ENCODE peak calls at places on chromosomes 6 and 20, in seven cellular contexts. K is lower lobe of right lung, R is choroid plexus epithelial cell, X is right atrium auricular region, W is IMR-90, M is fibroblast of lung, Q is A549. L is an unnamed sample.

GRCh38 chr6:163554663-163555062 is 140.1 kb downstream of the QKI start:
- DNase-seq in M (peak), K (peak), X (peak), W (peak), Q (peak), R (peak), L (peak)

GRCh38 chr6:56693246-56693607 is 50.5 kb upstream of the DST start:
- DNase-seq in M (peak), R (peak), X (peak), K (peak), W (peak), Q (no peak), L (peak)

GRCh38 chr6:45728674-45729073 is 287.0 kb downstream of the CLIC5 start:
- DNase-seq in M (peak), K (no peak), X (no peak), Q (no peak), W (peak), R (peak), L (no peak)

GRCh38 chr20:41386502-41387427 is 20.1 kb upstream of the EMILIN3 start:
- DNase-seq in W (peak), M (no peak), Q (no peak), R (no peak), K (peak), X (no peak), L (no peak)

GRCh38 chr6:107636486-107636885 is 146.6 kb downstream of the SOBP start:
- DNase-seq in M (no peak), R (no peak), W (no peak), X (no peak), K (no peak), Q (no peak), L (no peak)

GRCh38 chr6:53794073-53794719 is 609 bp upstream of the LRRC1 start:
- DNase-seq in W (peak), Q (peak), M (peak), R (peak), X (no peak), K (peak), L (peak)

GRCh38 chr20:62405108-62405980 is 1.7 kb downstream of the CABLES2 start:
- DNase-seq in R (peak), X (peak), Q (peak), K (no peak), M (peak), W (peak), L (peak)

GRCh38 chr20:23826541-23827018 is at the start of gene CST2:
- DNase-seq in R (peak), W (no peak), M (no peak), Q (no peak), X (no peak), K (no peak), L (no peak)

GRCh38 chr6:126773122-126773805 is 345.2 kb upstream of the RSPO3 start:
- DNase-seq in W (no peak), M (peak), X (no peak), K (no peak), Q (no peak), R (peak), L (no peak)

GRCh38 chr6:4008324-4009047 is 70.5 kb downstream of the FAM217A start:
- DNase-seq in R (peak), M (peak), K (no peak), Q (peak), W (peak), X (no peak), L (no peak)

GRCh38 chr20:50089787-50090177 is 23.2 kb downstream of the UBE2V1 start:
- DNase-seq in M (no peak), W (no peak), K (no peak), Q (no peak), X (no peak), R (no peak), L (no peak)

GRCh38 chr6:21931641-21932335 is 338.2 kb downstream of the SOX4 start:
- DNase-seq in Q (no peak), M (peak), K (no peak), W (peak), X (no peak), R (peak), L (no peak)

GRCh38 chr6:136547336-136547735 is 2.9 kb downstream of the MAP7 start:
- DNase-seq in Q (peak), R (peak), X (no peak), K (no peak), W (peak), M (peak), L (no peak)

DNA sequence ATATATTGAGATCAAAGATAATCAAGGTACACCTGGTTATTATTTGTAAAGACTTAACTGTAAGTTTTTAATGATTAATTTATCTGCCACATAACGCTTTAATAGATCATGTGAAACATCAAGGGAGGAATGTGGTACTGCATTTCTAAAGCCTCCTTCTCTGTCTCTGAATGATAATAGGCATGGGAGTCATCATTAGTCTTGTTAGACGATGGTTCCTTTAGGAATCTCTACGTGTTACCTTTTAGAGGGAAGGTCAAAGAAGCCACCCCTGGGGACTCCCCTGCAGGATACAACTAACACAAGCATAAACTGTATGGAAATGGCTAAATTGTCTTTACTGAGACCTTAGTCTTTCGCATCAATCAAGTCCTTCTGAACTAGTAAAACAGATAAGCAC is 173.6 kb upstream of the MCHR2 start:
- DNase-seq in R (no peak), W (no peak), X (no peak), Q (no peak), K (no peak), M (peak), L (no peak)
- H3K4me3 ChIP-seq in R (no peak), W (no peak), X (no peak), Q (no peak), K (no peak), M (no peak), L (no peak)

GRCh38 chr6:2854394-2854982 is 12.8 kb upstream of the SERPINB1 start:
- DNase-seq in X (no peak), K (no peak), W (peak), R (peak), M (no peak), Q (no peak), L (peak)

GRCh38 chr6:2852921-2853322 is 11.3 kb upstream of the SERPINB1 start:
- DNase-seq in M (no peak), Q (no peak), X (no peak), R (no peak), W (no peak), K (no peak), L (no peak)

GRCh38 chr6:2853766-2854393 is 12.2 kb upstream of the SERPINB1 start:
- DNase-seq in K (no peak), X (peak), W (peak), M (peak), Q (no peak), R (peak), L (peak)

GRCh38 chr6:2857185-2857579 is 15.5 kb upstream of the SERPINB1 start:
- DNase-seq in R (no peak), M (no peak), W (no peak), X (no peak), Q (no peak), K (no peak), L (no peak)

DNA sequence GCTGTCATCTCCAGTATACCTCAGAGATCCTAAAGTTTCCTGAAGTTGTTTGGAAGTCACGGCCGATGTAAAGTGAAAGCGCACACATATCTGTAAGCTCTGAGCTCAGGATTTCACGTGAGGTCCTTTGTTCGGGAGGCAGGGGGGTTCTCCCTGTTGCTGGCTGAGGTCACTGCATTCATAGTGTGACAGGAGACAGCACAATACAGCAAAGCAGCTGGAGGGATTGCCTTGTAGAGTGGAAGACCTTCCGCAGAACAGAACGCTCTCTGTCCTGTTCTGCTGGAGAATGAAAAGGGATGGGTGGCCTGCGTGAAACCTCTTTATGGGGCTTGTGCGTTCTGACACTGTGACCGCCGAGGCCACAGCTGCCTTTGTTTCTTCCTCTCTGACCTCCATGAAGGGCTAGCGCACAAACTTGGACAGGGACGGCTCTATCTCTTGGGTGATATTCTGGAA is 13.4 kb upstream of the SERPINB1 start:
- DNase-seq in Q (no peak), M (no peak), K (no peak), R (peak), W (no peak), X (no peak), L (no peak)
- H3K4me3 ChIP-seq in Q (no peak), M (no peak), K (peak), R (no peak), W (no peak), X (no peak), L (no peak)

DNA sequence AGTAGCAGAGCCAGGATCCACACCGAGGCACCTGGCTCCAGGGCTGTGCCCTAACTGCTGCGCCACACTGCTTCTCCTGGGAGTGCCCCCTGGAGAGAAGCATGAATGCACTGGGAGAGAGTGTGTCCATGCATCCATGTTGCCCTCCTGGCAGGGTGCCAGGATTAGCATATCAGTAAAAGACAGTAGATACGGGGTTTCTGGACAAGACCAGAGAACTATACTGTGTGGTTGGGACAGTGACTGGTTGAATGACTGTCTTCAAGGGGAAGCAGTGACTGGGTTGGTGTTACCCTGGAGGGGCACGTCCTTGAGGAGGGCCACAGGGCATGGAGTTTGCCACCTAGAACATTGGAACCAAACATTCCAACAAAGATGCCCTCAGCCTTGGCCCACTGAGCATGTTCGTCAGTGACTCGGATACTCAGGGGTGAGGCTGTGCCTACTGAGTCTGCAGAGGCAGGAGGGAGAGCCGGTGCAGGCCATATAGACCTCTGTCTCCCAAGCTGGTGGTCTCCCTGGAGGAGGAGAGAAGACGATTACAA is 288.8 kb downstream of the CDC5L start:
- DNase-seq in X (no peak), Q (no peak), M (no peak), K (no peak), W (no peak), R (no peak), L (no peak)
- H3K4me3 ChIP-seq in X (no peak), Q (no peak), M (no peak), K (no peak), W (no peak), R (no peak), L (no peak)

GRCh38 chr6:30463651-30464618 is 25.4 kb upstream of the HLA-E start:
- DNase-seq in W (peak), Q (no peak), X (no peak), M (peak), R (peak), K (peak), L (peak)

GRCh38 chr6:30461055-30461454 is 28.3 kb upstream of the HLA-E start:
- DNase-seq in R (no peak), X (no peak), Q (no peak), M (no peak), W (no peak), K (no peak), L (no peak)

GRCh38 chr6:30465582-30466306 is 23.6 kb upstream of the HLA-E start:
- DNase-seq in Q (no peak), R (no peak), K (no peak), W (no peak), M (no peak), X (no peak), L (no peak)

GRCh38 chr6:30462482-30462881 is 26.8 kb upstream of the HLA-E start:
- DNase-seq in K (no peak), W (no peak), Q (no peak), M (no peak), X (no peak), R (no peak), L (no peak)

GRCh38 chr6:30463242-30463641 is 26.1 kb upstream of the HLA-E start:
- DNase-seq in K (no peak), Q (no peak), R (no peak), X (no peak), W (no peak), M (no peak), L (no peak)
- H3K4me3 ChIP-seq in K (no peak), Q (no peak), R (no peak), X (no peak), W (no peak), M (no peak), L (no peak)

GRCh38 chr6:97026298-97026697 is 101.8 kb downstream of the KLHL32 start:
- DNase-seq in M (no peak), X (no peak), W (no peak), Q (no peak), K (no peak), R (no peak), L (no peak)
- H3K4me3 ChIP-seq in M (no peak), X (no peak), W (no peak), Q (no peak), K (no peak), R (no peak), L (no peak)

DNA sequence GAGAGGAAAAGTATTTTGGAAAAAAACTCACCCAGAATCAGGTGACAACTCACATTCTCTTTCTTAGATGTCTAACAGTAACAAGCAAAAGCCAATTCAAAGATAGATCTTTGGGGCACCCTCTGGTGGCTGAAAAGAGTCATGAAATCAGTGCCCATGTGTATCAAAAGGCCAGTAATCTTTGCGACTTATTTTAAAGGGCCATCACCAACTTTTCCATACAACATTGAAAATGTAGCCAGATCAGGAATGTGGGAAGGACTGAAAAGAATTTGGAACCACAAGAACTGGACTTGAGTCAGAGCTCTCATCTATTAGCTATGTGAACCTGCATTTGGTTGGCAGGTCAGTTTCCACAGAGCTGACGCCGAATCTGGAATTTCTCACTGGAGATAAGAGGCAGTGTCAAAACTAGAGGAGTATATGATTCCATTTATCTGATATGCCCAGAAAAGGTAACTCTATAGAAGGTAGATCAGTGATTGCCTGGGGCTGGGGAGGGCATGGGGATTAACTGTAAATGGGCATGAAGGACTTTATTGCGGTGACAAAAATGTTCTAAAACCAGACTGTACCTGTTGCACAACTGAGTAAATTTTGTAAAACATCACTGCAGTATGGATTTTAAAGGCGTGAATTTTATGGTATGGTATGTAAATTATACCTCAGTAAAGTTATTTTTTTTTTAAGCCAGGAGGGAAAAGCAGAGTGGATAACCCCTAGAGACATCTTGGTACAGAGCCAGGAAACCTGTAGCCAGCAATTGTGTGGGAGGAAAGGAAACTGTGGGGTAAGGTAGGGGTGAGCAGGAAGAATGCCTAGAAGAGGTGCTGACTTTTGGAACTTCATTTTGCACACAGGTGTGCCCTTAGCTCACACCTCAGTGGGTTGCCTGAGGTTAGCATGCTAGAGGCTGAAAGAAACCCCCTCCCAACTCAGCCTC is 117.1 kb upstream of the ASF1A start:
- DNase-seq in K (no peak), X (peak), M (peak), Q (peak), R (peak), W (peak), L (peak)
- H3K4me3 ChIP-seq in K (no peak), X (no peak), M (no peak), Q (no peak), R (no peak), W (no peak), L (no peak)

GRCh38 chr20:6007529-6008103 is 46.2 kb downstream of the LRRN4 start:
- DNase-seq in R (no peak), Q (no peak), W (no peak), X (no peak), K (no peak), M (no peak), L (no peak)
- H3K4me3 ChIP-seq in R (peak), Q (peak), W (peak), X (peak), K (peak), M (peak), L (peak)

DNA sequence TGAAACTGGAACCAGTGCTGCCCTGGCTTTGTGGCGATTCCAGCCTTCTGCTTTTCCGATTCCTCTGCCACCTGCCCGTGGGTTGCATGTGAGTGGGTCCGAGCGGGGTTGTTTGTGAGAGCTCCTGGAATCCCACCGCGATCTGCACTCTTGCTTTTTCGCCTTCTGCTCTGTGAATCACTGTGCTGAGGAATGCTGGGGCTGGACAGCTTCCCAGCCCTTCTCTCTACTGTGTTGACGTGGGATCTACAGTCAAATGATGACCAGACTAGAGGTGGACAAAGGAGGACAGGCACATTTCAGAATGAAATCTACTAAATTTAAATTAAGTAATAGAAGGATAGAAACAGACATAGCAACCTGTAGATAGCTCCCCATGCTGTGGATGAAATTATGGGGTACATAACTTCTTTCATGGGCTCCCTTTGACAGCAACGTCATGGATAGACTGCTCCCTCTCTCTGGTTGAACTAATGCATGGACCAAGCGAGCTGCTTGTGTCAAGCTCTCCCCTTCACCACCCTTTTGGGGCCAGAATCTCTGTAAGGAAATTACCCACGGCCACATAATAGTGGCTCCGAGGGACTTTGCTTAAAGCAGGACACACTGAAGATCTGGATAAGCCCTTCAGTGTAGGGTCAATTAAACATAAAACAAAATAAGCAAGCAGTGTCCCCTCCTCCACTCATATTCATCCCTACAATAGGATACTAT is 2.0 kb downstream of the FNDC1 start:
- DNase-seq in X (no peak), W (peak), M (peak), K (no peak), Q (no peak), R (peak), L (no peak)
- H3K4me3 ChIP-seq in X (no peak), W (no peak), M (no peak), K (no peak), Q (no peak), R (peak), L (no peak)

GRCh38 chr6:31765910-31766794 is 3.7 kb downstream of the SAPCD1 start:
- DNase-seq in Q (no peak), K (no peak), M (no peak), X (no peak), R (no peak), W (no peak), L (peak)
- H3K4me3 ChIP-seq in Q (no peak), K (peak), M (peak), X (no peak), R (peak), W (peak), L (peak)

GRCh38 chr20:32006841-32007786 is 3.1 kb upstream of the CCM2L start:
- DNase-seq in X (no peak), K (no peak), Q (no peak), W (no peak), M (no peak), R (peak), L (no peak)
- H3K4me3 ChIP-seq in X (no peak), K (no peak), Q (no peak), W (no peak), M (no peak), R (no peak), L (no peak)